ENCODE peak calls at places on chromosome 16, in five cellular contexts. O is neural progenitor cell, T is GM23248, H is heart right ventricle, E is mesendoderm. G is an unnamed sample.
A peak's percentile ranks its signal among the peaks of the same experiment; 100 is the strongest.

GRCh38 chr16:31874354-31875111 is 926 bp downstream of the ZNF267 start:
- DNase-seq in H (no peak), O (peak; percentile 9), T (peak; percentile 69), E (no peak), G (peak; percentile 72)

GRCh38 chr16:4215106-4215505 is 26.8 kb downstream of the SRL start:
- DNase-seq in H (no peak), O (no peak), E (no peak), T (no peak), G (no peak)

GRCh38 chr16:81445143-81445922 is 725 bp downstream of the CMIP start:
- DNase-seq in T (peak; percentile 75), E (no peak), O (peak; percentile 66), H (no peak), G (peak; percentile 62)

GRCh38 chr16:31298958-31299357 is 39.2 kb downstream of the ITGAM start:
- DNase-seq in H (no peak), E (no peak), T (no peak), O (no peak), G (no peak)

GRCh38 chr16:84292032-84292431 is 2.6 kb upstream of the WFDC1 start:
- DNase-seq in E (no peak), T (peak; percentile 55), O (no peak), H (no peak), G (no peak)

GRCh38 chr16:23302045-23302956 is at the start of gene SCNN1B:
- DNase-seq in E (peak; percentile 22), T (peak; percentile 2), O (peak; percentile 67), H (no peak), G (peak; percentile 25)

GRCh38 chr16:81067166-81067565 is 9.9 kb downstream of the C16orf46 start:
- DNase-seq in O (no peak), T (no peak), H (no peak), E (no peak), G (no peak)

GRCh38 chr16:709651-710499 is 4.3 kb upstream of the FBXL16 start:
- DNase-seq in O (peak; percentile 83), H (peak; percentile 65), E (peak; percentile 89), T (peak; percentile 87), G (peak; percentile 56)

GRCh38 chr16:28297784-28298510 is 5.6 kb downstream of the SBK1 start:
- DNase-seq in O (no peak), T (no peak), H (no peak), E (no peak), G (no peak)

GRCh38 chr16:27346818-27347217 is 33.0 kb downstream of the IL4R start:
- DNase-seq in T (no peak), E (no peak), H (no peak), O (peak; percentile 11), G (no peak)

GRCh38 chr16:89315271-89315670 is 97.8 kb downstream of the ZNF778 start:
- DNase-seq in O (no peak), E (no peak), T (no peak), H (no peak), G (no peak)
- H3K4me1 ChIP-seq in O (peaks cover under 1% of the 10 kb centered on the region), E (peaks cover 2% of the 10 kb centered on the region), T (peaks cover 41% of the 10 kb centered on the region), H (peaks cover 67% of the 10 kb centered on the region), G (peaks cover 48% of the 10 kb centered on the region)

DNA sequence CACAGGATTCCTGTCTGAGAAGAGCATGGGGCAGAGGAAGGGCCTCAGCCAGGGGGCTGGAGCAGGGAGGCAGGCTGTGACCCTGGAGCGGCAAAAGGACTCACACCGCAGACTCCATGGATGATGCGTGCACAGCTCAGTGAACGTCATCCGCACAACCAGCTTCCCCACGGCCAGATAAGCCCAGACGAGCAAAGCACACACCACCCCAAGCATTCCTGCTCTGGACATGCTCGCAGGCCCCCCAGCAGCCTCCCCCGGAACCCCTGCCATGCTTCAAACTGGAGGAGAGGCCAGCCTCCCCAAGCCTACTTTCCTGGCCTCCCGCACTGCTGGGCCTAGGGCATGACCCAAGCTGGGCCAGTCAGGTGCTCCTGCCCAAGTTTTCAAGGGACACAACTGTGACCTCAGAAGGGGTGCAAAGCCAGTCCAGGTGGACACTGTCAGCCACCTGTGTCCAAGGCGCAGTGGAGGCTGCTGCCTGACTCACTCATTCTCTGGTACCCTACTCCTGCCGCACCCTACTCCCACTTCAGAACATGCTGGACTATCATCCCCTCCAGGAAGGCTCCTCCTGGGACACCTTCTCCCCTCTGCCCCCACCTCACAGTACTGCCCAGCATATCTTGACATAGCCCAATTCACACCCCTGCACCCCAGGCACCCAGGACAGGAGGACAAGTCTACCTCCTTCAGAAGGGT is 4.8 kb downstream of the BCAR1 start:
- DNase-seq in E (no peak), O (no peak), H (no peak), T (no peak), G (no peak)
- H3K4me1 ChIP-seq in E (peaks cover 18% of the 10 kb centered on the region), O (peaks cover 34% of the 10 kb centered on the region), H (peaks cover 74% of the 10 kb centered on the region), T (peaks cover 66% of the 10 kb centered on the region), G (peaks cover 79% of the 10 kb centered on the region)

GRCh38 chr16:89446975-89447293 is 43.4 kb downstream of the ANKRD11 start:
- DNase-seq in H (no peak), O (no peak), T (no peak), E (no peak), G (no peak)

GRCh38 chr16:89446136-89446974 is 44.0 kb downstream of the ANKRD11 start:
- DNase-seq in H (no peak), T (no peak), E (no peak), O (no peak), G (no peak)

GRCh38 chr16:89449726-89450335 is 40.5 kb downstream of the ANKRD11 start:
- DNase-seq in H (no peak), T (peak; percentile 46), O (no peak), E (peak; percentile 74), G (no peak)

GRCh38 chr16:89450537-89450936 is 39.8 kb downstream of the ANKRD11 start:
- DNase-seq in T (no peak), H (no peak), O (no peak), E (no peak), G (no peak)

GRCh38 chr16:89448656-89449055 is 41.7 kb downstream of the ANKRD11 start:
- DNase-seq in O (no peak), E (no peak), T (no peak), H (peak; percentile 50), G (peak; percentile 60)
- H3K4me1 ChIP-seq in O (peaks cover 34% of the 10 kb centered on the region), E (peaks cover 14% of the 10 kb centered on the region), T (peaks cover 43% of the 10 kb centered on the region), H (peaks cover 78% of the 10 kb centered on the region), G (peaks cover 91% of the 10 kb centered on the region)

GRCh38 chr16:67463691-67464090 is 17.3 kb downstream of the ATP6V0D1 start:
- DNase-seq in T (no peak), E (no peak), O (no peak), H (no peak), G (no peak)

GRCh38 chr16:67462279-67462655 is 18.7 kb downstream of the ATP6V0D1 start:
- DNase-seq in H (no peak), E (no peak), O (no peak), T (peak; percentile 25), G (no peak)

GRCh38 chr16:67466581-67466980 is 14.4 kb downstream of the ATP6V0D1 start:
- DNase-seq in O (no peak), T (no peak), E (no peak), H (no peak), G (no peak)

GRCh38 chr16:67463059-67463458 is 17.9 kb downstream of the ATP6V0D1 start:
- DNase-seq in O (no peak), H (no peak), E (no peak), T (peak; percentile 45), G (no peak)

DNA sequence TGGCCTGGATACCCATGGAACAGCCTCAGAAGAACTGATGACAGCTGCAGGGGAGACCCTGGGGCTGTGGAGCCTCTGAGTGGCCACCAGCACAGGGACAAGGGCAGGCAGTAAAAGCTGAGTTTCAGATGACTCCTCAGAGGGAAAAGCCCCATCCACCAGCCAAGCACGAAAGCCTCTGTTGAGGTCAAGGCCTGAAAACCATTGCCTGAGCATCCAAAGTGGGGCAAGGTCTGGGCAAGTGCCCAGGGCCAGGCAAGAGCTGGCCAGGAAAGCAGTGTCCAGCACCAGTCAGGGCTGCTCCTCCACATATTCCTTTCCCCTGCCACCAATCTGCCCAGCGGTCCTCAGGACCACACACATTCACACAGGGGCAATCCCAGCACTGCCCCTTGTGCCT is 16.4 kb downstream of the ATP6V0D1 start:
- DNase-seq in O (no peak), T (no peak), H (no peak), E (no peak), G (no peak)
- H3K4me1 ChIP-seq in O (no peaks in the 10 kb centered on the region), T (peaks cover 9% of the 10 kb centered on the region), H (peaks cover 51% of the 10 kb centered on the region), E (peaks cover 1% of the 10 kb centered on the region), G (peaks cover 71% of the 10 kb centered on the region)

DNA sequence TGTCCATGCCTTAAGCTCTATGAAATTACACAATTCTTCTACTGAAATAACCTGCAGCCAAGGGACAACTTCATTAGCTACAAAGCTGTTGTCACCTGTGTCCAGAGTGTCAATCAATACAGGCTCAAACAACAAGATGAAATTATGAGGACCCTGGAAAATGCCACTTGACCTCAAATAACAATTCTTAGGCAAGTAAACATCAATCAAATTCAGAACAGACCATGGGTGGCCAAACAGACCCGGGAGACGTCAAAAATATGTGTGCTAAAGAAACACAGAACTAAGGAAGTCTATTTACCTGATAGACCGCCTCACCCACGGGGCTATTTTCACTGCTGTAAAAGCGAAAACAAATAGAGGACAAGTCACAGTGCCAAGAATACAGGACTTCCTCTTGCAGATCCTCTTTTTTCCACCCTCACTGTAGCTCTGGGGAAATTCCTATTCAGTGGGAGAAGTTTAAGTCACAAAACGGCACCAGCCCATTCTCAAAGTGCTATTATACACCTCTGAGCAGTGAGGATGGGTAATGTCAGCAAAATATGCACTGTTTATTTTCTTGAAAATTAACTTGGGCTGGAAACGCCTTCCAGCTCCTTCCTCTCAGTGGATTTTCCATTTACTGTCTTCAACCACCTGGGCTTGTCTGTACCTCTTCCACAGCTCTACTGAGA is 2.7 kb downstream of the LITAF start:
- DNase-seq in H (no peak), E (no peak), O (no peak), T (no peak), G (no peak)
- H3K4me1 ChIP-seq in H (peaks cover 8% of the 10 kb centered on the region), E (peaks cover 7% of the 10 kb centered on the region), O (peaks cover 47% of the 10 kb centered on the region), T (peaks cover 40% of the 10 kb centered on the region), G (peaks cover 37% of the 10 kb centered on the region)